ENCODE peak calls at places on chromosome 11, in eight cellular contexts. One of them, this sample, is unnamed.

GRCh38 chr11:75014129-75014528 is 25.4 kb downstream of the NEU3 start:
- DNase-seq in epithelial cell of esophagus: peak; percentile 60
- DNase-seq in kidney epithelial cell: no peak
- DNase-seq in kidney: no peak
- DNase-seq in suprapubic skin: no peak
- DNase-seq in tibial nerve: no peak
- DNase-seq in colonic mucosa: no peak
- DNase-seq in body of pancreas: no peak
- DNase-seq in this sample: peak; percentile 82

GRCh38 chr11:131063638-131064037 is 147.4 kb upstream of the SNX19 start:
- DNase-seq in epithelial cell of esophagus: no peak
- DNase-seq in colonic mucosa: no peak
- DNase-seq in suprapubic skin: no peak
- DNase-seq in kidney epithelial cell: no peak
- DNase-seq in kidney: no peak
- DNase-seq in tibial nerve: no peak
- DNase-seq in body of pancreas: no peak
- DNase-seq in this sample: no peak

GRCh38 chr11:120131941-120132644 is 5.8 kb downstream of the TRIM29 start:
- DNase-seq in kidney: peak; percentile 76
- DNase-seq in body of pancreas: peak; percentile 63
- DNase-seq in kidney epithelial cell: no peak
- DNase-seq in suprapubic skin: peak; percentile 81
- DNase-seq in epithelial cell of esophagus: peak; percentile 80
- DNase-seq in tibial nerve: no peak
- DNase-seq in colonic mucosa: peak; percentile 53
- DNase-seq in this sample: no peak

GRCh38 chr11:78935408-78936101 is 360.9 kb upstream of the NARS2 start:
- DNase-seq in epithelial cell of esophagus: peak; percentile 16
- DNase-seq in kidney epithelial cell: no peak
- DNase-seq in body of pancreas: no peak
- DNase-seq in tibial nerve: no peak
- DNase-seq in colonic mucosa: no peak
- DNase-seq in suprapubic skin: no peak
- DNase-seq in kidney: no peak
- DNase-seq in this sample: no peak

GRCh38 chr11:68998390-68998911 is 14.6 kb downstream of the MRGPRF start:
- DNase-seq in tibial nerve: no peak
- DNase-seq in kidney epithelial cell: no peak
- DNase-seq in body of pancreas: no peak
- DNase-seq in epithelial cell of esophagus: no peak
- DNase-seq in kidney: peak; percentile 46
- DNase-seq in suprapubic skin: peak; percentile 71
- DNase-seq in colonic mucosa: peak; percentile 17
- DNase-seq in this sample: peak; percentile 39

GRCh38 chr11:75468534-75469340 is 35.7 kb upstream of the KLHL35 start:
- DNase-seq in tibial nerve: peak; percentile 81
- DNase-seq in body of pancreas: peak; percentile 46
- DNase-seq in epithelial cell of esophagus: no peak
- DNase-seq in kidney: peak; percentile 83
- DNase-seq in kidney epithelial cell: no peak
- DNase-seq in suprapubic skin: no peak
- DNase-seq in colonic mucosa: no peak
- DNase-seq in this sample: peak; percentile 93

GRCh38 chr11:36818410-36818809 is 220.4 kb upstream of the RAG2 start:
- DNase-seq in epithelial cell of esophagus: peak; percentile 3
- DNase-seq in suprapubic skin: no peak
- DNase-seq in kidney: no peak
- DNase-seq in body of pancreas: no peak
- DNase-seq in colonic mucosa: no peak
- DNase-seq in kidney epithelial cell: no peak
- DNase-seq in tibial nerve: no peak
- DNase-seq in this sample: no peak

GRCh38 chr11:98793276-98793675 is 227.5 kb upstream of the CNTN5 start:
- DNase-seq in colonic mucosa: no peak
- DNase-seq in epithelial cell of esophagus: no peak
- DNase-seq in kidney: no peak
- DNase-seq in body of pancreas: no peak
- DNase-seq in kidney epithelial cell: no peak
- DNase-seq in suprapubic skin: no peak
- DNase-seq in tibial nerve: no peak
- DNase-seq in this sample: no peak

GRCh38 chr11:119990306-119991021 is 147.4 kb downstream of the TRIM29 start:
- DNase-seq in kidney epithelial cell: no peak
- DNase-seq in tibial nerve: no peak
- DNase-seq in kidney: no peak
- DNase-seq in epithelial cell of esophagus: no peak
- DNase-seq in suprapubic skin: no peak
- DNase-seq in colonic mucosa: no peak
- DNase-seq in body of pancreas: peak; percentile 39
- DNase-seq in this sample: no peak

GRCh38 chr11:6572215-6572614 is 31.2 kb downstream of the RRP8 start:
- DNase-seq in suprapubic skin: no peak
- DNase-seq in colonic mucosa: no peak
- DNase-seq in tibial nerve: no peak
- DNase-seq in kidney epithelial cell: no peak
- DNase-seq in epithelial cell of esophagus: peak; percentile 61
- DNase-seq in body of pancreas: no peak
- DNase-seq in kidney: no peak
- DNase-seq in this sample: peak; percentile 79

GRCh38 chr11:48093795-48094642 is 113.7 kb downstream of the PTPRJ start:
- DNase-seq in body of pancreas: peak; percentile 70
- DNase-seq in suprapubic skin: no peak
- DNase-seq in kidney: no peak
- DNase-seq in epithelial cell of esophagus: peak; percentile 23
- DNase-seq in tibial nerve: no peak
- DNase-seq in colonic mucosa: peak; percentile 42
- DNase-seq in kidney epithelial cell: no peak
- DNase-seq in this sample: peak; percentile 39

GRCh38 chr11:75422248-75423231 is 10.5 kb downstream of the KLHL35 start:
- DNase-seq in colonic mucosa: peak; percentile 36
- DNase-seq in body of pancreas: peak; percentile 59
- DNase-seq in tibial nerve: no peak
- DNase-seq in suprapubic skin: no peak
- DNase-seq in kidney epithelial cell: no peak
- DNase-seq in epithelial cell of esophagus: no peak
- DNase-seq in kidney: no peak
- DNase-seq in this sample: no peak

GRCh38 chr11:48025293-48025982 is 45.1 kb downstream of the PTPRJ start:
- DNase-seq in colonic mucosa: no peak
- DNase-seq in epithelial cell of esophagus: no peak
- DNase-seq in body of pancreas: no peak
- DNase-seq in tibial nerve: no peak
- DNase-seq in kidney: no peak
- DNase-seq in suprapubic skin: no peak
- DNase-seq in kidney epithelial cell: no peak
- DNase-seq in this sample: no peak

GRCh38 chr11:12679471-12679870 is 5.2 kb downstream of the TEAD1 start:
- DNase-seq in suprapubic skin: no peak
- DNase-seq in colonic mucosa: no peak
- DNase-seq in tibial nerve: no peak
- DNase-seq in kidney epithelial cell: no peak
- DNase-seq in body of pancreas: no peak
- DNase-seq in kidney: no peak
- DNase-seq in epithelial cell of esophagus: no peak
- DNase-seq in this sample: no peak

GRCh38 chr11:12678092-12678491 is 3.9 kb downstream of the TEAD1 start:
- DNase-seq in tibial nerve: no peak
- DNase-seq in epithelial cell of esophagus: no peak
- DNase-seq in body of pancreas: no peak
- DNase-seq in kidney epithelial cell: no peak
- DNase-seq in suprapubic skin: no peak
- DNase-seq in kidney: no peak
- DNase-seq in colonic mucosa: no peak
- DNase-seq in this sample: no peak

GRCh38 chr11:12677131-12677530 is 2.9 kb downstream of the TEAD1 start:
- DNase-seq in kidney: no peak
- DNase-seq in tibial nerve: no peak
- DNase-seq in body of pancreas: no peak
- DNase-seq in colonic mucosa: no peak
- DNase-seq in epithelial cell of esophagus: peak; percentile 33
- DNase-seq in kidney epithelial cell: no peak
- DNase-seq in suprapubic skin: no peak
- DNase-seq in this sample: no peak

GRCh38 chr11:12680246-12680939 is 6.2 kb downstream of the TEAD1 start:
- DNase-seq in kidney epithelial cell: peak; percentile 70
- DNase-seq in suprapubic skin: peak; percentile 94
- DNase-seq in kidney: peak; percentile 93
- DNase-seq in tibial nerve: peak; percentile 75
- DNase-seq in colonic mucosa: peak; percentile 92
- DNase-seq in epithelial cell of esophagus: peak; percentile 94
- DNase-seq in body of pancreas: peak; percentile 93
- DNase-seq in this sample: peak; percentile 96

GRCh38 chr11:12678991-12679390 is 4.8 kb downstream of the TEAD1 start:
- DNase-seq in suprapubic skin: no peak
- DNase-seq in epithelial cell of esophagus: no peak
- DNase-seq in body of pancreas: no peak
- DNase-seq in kidney: no peak
- DNase-seq in tibial nerve: no peak
- DNase-seq in colonic mucosa: no peak
- DNase-seq in kidney epithelial cell: no peak
- DNase-seq in this sample: no peak
- H3K4me3 ChIP-seq in suprapubic skin: no peak overlapping the region
- H3K4me3 ChIP-seq in epithelial cell of esophagus: no peak overlapping the region
- H3K4me3 ChIP-seq in body of pancreas: no peak overlapping the region
- H3K4me3 ChIP-seq in kidney: peak overlapping the region; percentile 22
- H3K4me3 ChIP-seq in tibial nerve: no peak overlapping the region
- H3K4me3 ChIP-seq in colonic mucosa: no peak overlapping the region
- H3K4me3 ChIP-seq in kidney epithelial cell: no peak overlapping the region
- H3K4me3 ChIP-seq in this sample: no peak overlapping the region

GRCh38 chr11:82174610-82175009 is 559.1 kb downstream of the FAM181B start:
- DNase-seq in colonic mucosa: no peak
- DNase-seq in epithelial cell of esophagus: no peak
- DNase-seq in suprapubic skin: no peak
- DNase-seq in tibial nerve: no peak
- DNase-seq in kidney epithelial cell: no peak
- DNase-seq in body of pancreas: no peak
- DNase-seq in kidney: no peak
- DNase-seq in this sample: peak; percentile 0
- TF ChIP-seq CTCF in colonic mucosa: no peak
- TF ChIP-seq CTCF in epithelial cell of esophagus: peak; percentile 32
- TF ChIP-seq CTCF in suprapubic skin: no peak
- TF ChIP-seq CTCF in tibial nerve: no peak
- TF ChIP-seq CTCF in kidney epithelial cell: peak; percentile 21
- TF ChIP-seq CTCF in body of pancreas: no peak
- TF ChIP-seq CTCF in kidney: no peak
- TF ChIP-seq CTCF in this sample: peak; percentile 29

GRCh38 chr11:117333921-117334320 is 6.3 kb downstream of the CEP164 start:
- DNase-seq in colonic mucosa: no peak
- DNase-seq in suprapubic skin: no peak
- DNase-seq in tibial nerve: no peak
- DNase-seq in kidney epithelial cell: no peak
- DNase-seq in epithelial cell of esophagus: no peak
- DNase-seq in kidney: no peak
- DNase-seq in body of pancreas: no peak
- DNase-seq in this sample: no peak

GRCh38 chr11:117335399-117335798 is 7.7 kb downstream of the CEP164 start:
- DNase-seq in suprapubic skin: no peak
- DNase-seq in colonic mucosa: no peak
- DNase-seq in body of pancreas: no peak
- DNase-seq in kidney: no peak
- DNase-seq in epithelial cell of esophagus: no peak
- DNase-seq in kidney epithelial cell: no peak
- DNase-seq in tibial nerve: no peak
- DNase-seq in this sample: no peak

GRCh38 chr11:117337061-117337460 is 9.4 kb downstream of the CEP164 start:
- DNase-seq in kidney: no peak
- DNase-seq in epithelial cell of esophagus: no peak
- DNase-seq in suprapubic skin: no peak
- DNase-seq in body of pancreas: no peak
- DNase-seq in kidney epithelial cell: no peak
- DNase-seq in colonic mucosa: no peak
- DNase-seq in tibial nerve: no peak
- DNase-seq in this sample: no peak

GRCh38 chr11:117334896-117335295 is 7.2 kb downstream of the CEP164 start:
- DNase-seq in kidney: no peak
- DNase-seq in tibial nerve: no peak
- DNase-seq in colonic mucosa: no peak
- DNase-seq in body of pancreas: no peak
- DNase-seq in epithelial cell of esophagus: no peak
- DNase-seq in kidney epithelial cell: no peak
- DNase-seq in suprapubic skin: no peak
- DNase-seq in this sample: no peak

DNA sequence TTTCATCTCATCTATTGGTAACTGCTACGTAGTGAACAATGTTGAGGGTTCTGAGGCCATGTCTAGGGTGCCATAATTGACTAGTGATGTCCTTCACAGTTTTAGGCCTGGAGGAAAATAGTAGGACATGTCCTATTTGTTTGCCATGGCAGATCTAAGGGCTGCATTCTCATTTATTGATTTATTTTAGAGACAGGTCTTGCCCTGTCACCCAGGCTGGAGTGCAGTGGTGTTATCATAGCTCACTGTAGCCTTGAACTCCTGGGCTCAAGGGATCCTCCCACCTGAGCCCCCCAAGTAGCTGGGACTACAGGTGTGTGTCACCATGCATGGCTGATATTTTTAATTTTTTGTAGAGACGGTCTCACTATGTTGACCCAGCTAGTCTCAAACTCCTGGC is 5.2 kb downstream of the CEP164 start:
- DNase-seq in suprapubic skin: no peak
- DNase-seq in colonic mucosa: no peak
- DNase-seq in tibial nerve: no peak
- DNase-seq in body of pancreas: no peak
- DNase-seq in kidney: no peak
- DNase-seq in epithelial cell of esophagus: no peak
- DNase-seq in kidney epithelial cell: no peak
- DNase-seq in this sample: no peak
- H3K4me3 ChIP-seq in suprapubic skin: no peak overlapping the region
- H3K4me3 ChIP-seq in colonic mucosa: no peak overlapping the region
- H3K4me3 ChIP-seq in tibial nerve: no peak overlapping the region
- H3K4me3 ChIP-seq in body of pancreas: no peak overlapping the region
- H3K4me3 ChIP-seq in kidney: no peak overlapping the region
- H3K4me3 ChIP-seq in epithelial cell of esophagus: no peak overlapping the region
- H3K4me3 ChIP-seq in kidney epithelial cell: no peak overlapping the region
- H3K4me3 ChIP-seq in this sample: no peak overlapping the region

GRCh38 chr11:22668005-22668796 is 1.8 kb downstream of the GAS2 start:
- DNase-seq in tibial nerve: no peak
- DNase-seq in kidney: no peak
- DNase-seq in colonic mucosa: no peak
- DNase-seq in suprapubic skin: no peak
- DNase-seq in kidney epithelial cell: no peak
- DNase-seq in epithelial cell of esophagus: no peak
- DNase-seq in body of pancreas: no peak
- DNase-seq in this sample: no peak

GRCh38 chr11:22666320-22666699 is at the start of gene GAS2:
- DNase-seq in epithelial cell of esophagus: no peak
- DNase-seq in colonic mucosa: no peak
- DNase-seq in kidney: no peak
- DNase-seq in tibial nerve: no peak
- DNase-seq in suprapubic skin: no peak
- DNase-seq in body of pancreas: peak; percentile 16
- DNase-seq in kidney epithelial cell: no peak
- DNase-seq in this sample: no peak

GRCh38 chr11:22670803-22671202 is 4.4 kb downstream of the GAS2 start:
- DNase-seq in tibial nerve: no peak
- DNase-seq in body of pancreas: no peak
- DNase-seq in kidney: no peak
- DNase-seq in epithelial cell of esophagus: peak; percentile 61
- DNase-seq in colonic mucosa: no peak
- DNase-seq in suprapubic skin: no peak
- DNase-seq in kidney epithelial cell: no peak
- DNase-seq in this sample: peak; percentile 13

GRCh38 chr11:22669368-22669767 is 3.0 kb downstream of the GAS2 start:
- DNase-seq in colonic mucosa: no peak
- DNase-seq in kidney: no peak
- DNase-seq in tibial nerve: no peak
- DNase-seq in body of pancreas: no peak
- DNase-seq in epithelial cell of esophagus: no peak
- DNase-seq in kidney epithelial cell: no peak
- DNase-seq in suprapubic skin: no peak
- DNase-seq in this sample: no peak

GRCh38 chr11:22666700-22667439 is 459 bp downstream of the GAS2 start:
- DNase-seq in kidney: peak; percentile 77
- DNase-seq in kidney epithelial cell: no peak
- DNase-seq in epithelial cell of esophagus: peak; percentile 5
- DNase-seq in tibial nerve: no peak
- DNase-seq in suprapubic skin: no peak
- DNase-seq in colonic mucosa: peak; percentile 21
- DNase-seq in body of pancreas: peak; percentile 79
- DNase-seq in this sample: peak; percentile 21
- TF ChIP-seq CTCF in kidney: no peak
- TF ChIP-seq CTCF in kidney epithelial cell: no peak
- TF ChIP-seq CTCF in epithelial cell of esophagus: no peak
- TF ChIP-seq CTCF in tibial nerve: no peak
- TF ChIP-seq CTCF in suprapubic skin: no peak
- TF ChIP-seq CTCF in colonic mucosa: no peak
- TF ChIP-seq CTCF in body of pancreas: peak; percentile 39
- TF ChIP-seq CTCF in this sample: no peak